ENCODE peak calls at places on chromosomes 4 and X, in six cellular contexts. G is CD4-positive, alpha-beta T cell; N is gastrocnemius medialis; B is AG04450; D is transverse colon; E is substantia nigra. Q is an unnamed sample.

GRCh38 chr4:127698789-127699200 is 31.4 kb upstream of the SLC25A31 start:
- DNase-seq in G (no peak), N (no peak), B (no peak), D (no peak), E (no peak), Q (no peak)

GRCh38 chrX:2628751-2629315 is 62.3 kb upstream of the CD99 start:
- DNase-seq in G (no peak), N (no peak), B (no peak), D (no peak), E (no peak), Q (no peak)

GRCh38 chrX:113059714-113060113 is 219.1 kb upstream of the AMOT start:
- DNase-seq in G (no peak), N (no peak), B (no peak), D (no peak), E (no peak), Q (no peak)

GRCh38 chr4:89256203-89256800 is 51.3 kb downstream of the GPRIN3 start:
- DNase-seq in G (no peak), N (no peak), B (no peak), D (no peak), E (no peak), Q (no peak)

GRCh38 chrX:135421537-135421931 is 210 bp upstream of the SMIM10L2A start:
- DNase-seq in G (peak), N (peak), B (peak), D (peak), E (peak), Q (peak)

GRCh38 chr4:144645621-144646522 is at the start of gene HHIP:
- DNase-seq in G (no peak), N (no peak), B (no peak), D (peak), E (peak), Q (no peak)

GRCh38 chr4:161546902-161547301 is 616.9 kb downstream of the FSTL5 start:
- DNase-seq in G (no peak), N (no peak), B (no peak), D (no peak), E (no peak), Q (no peak)

GRCh38 chrX:100381613-100382012 is 28.5 kb downstream of the PCDH19 start:
- DNase-seq in G (no peak), N (no peak), B (no peak), D (no peak), E (no peak), Q (no peak)

GRCh38 chrX:19839770-19840254 is 47.6 kb downstream of the SH3KBP1 start:
- DNase-seq in G (no peak), N (no peak), B (no peak), D (no peak), E (no peak), Q (no peak)

GRCh38 chr4:54016504-54016903 is 47.9 kb downstream of the CHIC2 start:
- DNase-seq in G (no peak), N (no peak), B (no peak), D (no peak), E (no peak), Q (no peak)

GRCh38 chrX:39816871-39817731 is 280.7 kb downstream of the BCOR start:
- DNase-seq in G (no peak), N (no peak), B (no peak), D (no peak), E (no peak), Q (peak)
- H3K27ac ChIP-seq in G (no peak), N (no peak), B (peak), D (no peak), E (no peak), Q (peak)

DNA sequence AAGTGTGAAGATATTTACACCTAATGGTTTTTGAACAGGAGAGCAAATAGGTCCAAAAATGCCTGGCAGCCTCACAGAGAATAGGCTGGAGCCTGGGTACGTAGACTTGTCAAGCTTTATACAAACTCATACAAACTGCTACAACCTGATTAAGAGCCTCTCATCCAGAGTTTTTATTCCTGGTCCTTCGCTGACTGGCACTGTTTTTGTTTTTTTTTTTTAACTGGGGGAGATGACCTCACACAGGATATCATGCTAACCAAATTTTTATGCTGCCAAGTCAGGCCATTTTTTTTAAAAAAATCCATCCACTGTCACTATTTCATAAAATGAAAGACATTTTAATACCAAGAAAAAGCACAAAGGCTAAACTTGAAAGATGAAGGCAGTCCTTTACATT is 1.9 kb downstream of the FAM114A1 start:
- DNase-seq in G (no peak), N (no peak), B (no peak), D (no peak), E (no peak), Q (no peak)
- H3K27ac ChIP-seq in G (no peak), N (peak), B (peak), D (peak), E (no peak), Q (peak)

DNA sequence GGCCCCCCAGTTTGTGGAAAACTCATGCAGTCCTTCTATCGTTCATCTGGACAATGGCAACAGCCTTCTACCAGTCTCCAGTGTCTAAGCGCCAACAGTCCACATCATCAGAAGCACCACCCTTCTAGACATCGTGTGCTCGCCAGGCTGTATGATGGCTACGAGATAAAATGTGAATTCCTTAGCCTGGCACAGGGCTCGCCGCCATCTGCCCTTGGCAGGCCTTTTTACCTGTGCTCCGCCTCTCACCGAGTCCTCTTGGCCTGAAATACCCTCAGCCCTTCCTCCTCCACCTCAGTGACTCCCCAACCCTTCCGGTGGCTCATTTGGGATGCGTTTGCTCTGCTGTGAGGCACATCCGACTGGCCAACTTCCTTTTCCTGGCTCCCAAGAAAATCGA is 15.9 kb upstream of the STS start:
- DNase-seq in G (no peak), N (no peak), B (no peak), D (peak), E (no peak), Q (no peak)
- H3K27ac ChIP-seq in G (no peak), N (no peak), B (no peak), D (peak), E (no peak), Q (no peak)

DNA sequence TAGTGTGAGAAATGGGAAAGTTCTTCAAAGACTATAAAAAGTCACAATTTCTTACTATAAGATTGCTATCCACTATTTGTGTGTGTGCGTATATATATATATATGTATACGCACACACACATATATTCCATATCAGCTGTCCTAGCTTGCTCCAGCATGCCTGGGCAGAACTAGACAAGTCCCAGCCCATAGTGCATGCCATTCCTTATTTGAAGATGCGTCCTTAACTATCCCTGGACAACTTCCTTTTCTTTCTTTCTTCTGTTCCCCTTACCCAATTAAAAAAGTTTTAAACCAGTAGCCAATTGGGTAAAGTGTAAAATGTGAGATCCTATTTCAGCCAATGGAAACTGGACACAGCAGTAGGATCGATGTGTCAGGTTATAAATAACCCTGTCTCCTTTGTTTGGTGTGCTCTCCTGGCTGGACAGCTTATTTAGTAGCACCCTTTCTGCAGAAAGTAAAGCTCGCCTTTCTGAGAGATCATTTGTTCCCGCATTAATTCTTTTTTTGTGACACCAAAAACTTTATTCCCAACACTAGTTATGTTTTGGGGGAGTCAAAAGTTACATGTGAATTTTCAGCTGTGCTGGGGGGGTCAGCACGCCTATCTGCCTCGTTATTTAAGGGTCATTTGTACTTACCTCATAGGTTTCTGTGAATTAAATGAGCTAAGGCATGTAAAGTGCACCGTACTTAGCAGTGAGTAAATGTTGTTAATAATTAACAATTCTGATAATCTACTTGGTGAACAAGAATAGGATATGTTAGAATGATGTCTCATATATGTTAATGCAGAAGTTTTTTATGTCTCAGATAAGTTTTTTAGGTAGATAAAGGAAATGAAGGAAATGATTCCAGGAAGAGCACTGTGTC is 40.9 kb downstream of the KDM6A start:
- DNase-seq in G (no peak), N (no peak), B (no peak), D (no peak), E (no peak), Q (no peak)
- H3K27ac ChIP-seq in G (no peak), N (no peak), B (peak), D (no peak), E (no peak), Q (peak)

GRCh38 chr4:118753096-118753495 is 67.9 kb downstream of the METTL14 start:
- DNase-seq in G (no peak), N (no peak), B (no peak), D (no peak), E (no peak), Q (no peak)
- H3K27ac ChIP-seq in G (no peak), N (no peak), B (no peak), D (peak), E (no peak), Q (no peak)

DNA sequence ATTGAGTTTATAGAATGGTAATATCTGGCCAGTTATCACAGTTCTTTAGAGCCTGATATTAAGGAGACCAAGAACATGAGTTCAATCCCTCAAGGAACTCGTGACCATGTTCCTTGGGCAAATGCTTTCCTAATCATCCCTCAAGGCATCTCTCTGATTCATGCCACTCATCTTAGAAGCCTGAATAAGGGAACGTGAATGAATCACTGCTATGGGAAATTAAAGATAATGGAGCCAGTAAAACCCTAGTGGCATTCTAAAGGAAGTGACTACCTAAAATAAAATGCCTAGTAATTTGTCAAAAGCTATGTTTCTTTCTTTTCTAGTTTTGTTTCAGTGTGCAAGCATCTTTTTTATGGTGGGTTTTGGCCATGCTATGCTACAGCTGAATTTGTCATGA is 1161.3 kb downstream of the C4orf33 start:
- DNase-seq in G (no peak), N (no peak), B (no peak), D (no peak), E (no peak), Q (no peak)
- H3K27ac ChIP-seq in G (no peak), N (no peak), B (no peak), D (no peak), E (no peak), Q (no peak)

GRCh38 chr4:98468744-98469143 is 189.7 kb downstream of the TSPAN5 start:
- DNase-seq in G (no peak), N (peak), B (no peak), D (no peak), E (peak), Q (no peak)
- H3K27ac ChIP-seq in G (no peak), N (no peak), B (peak), D (no peak), E (peak), Q (no peak)

DNA sequence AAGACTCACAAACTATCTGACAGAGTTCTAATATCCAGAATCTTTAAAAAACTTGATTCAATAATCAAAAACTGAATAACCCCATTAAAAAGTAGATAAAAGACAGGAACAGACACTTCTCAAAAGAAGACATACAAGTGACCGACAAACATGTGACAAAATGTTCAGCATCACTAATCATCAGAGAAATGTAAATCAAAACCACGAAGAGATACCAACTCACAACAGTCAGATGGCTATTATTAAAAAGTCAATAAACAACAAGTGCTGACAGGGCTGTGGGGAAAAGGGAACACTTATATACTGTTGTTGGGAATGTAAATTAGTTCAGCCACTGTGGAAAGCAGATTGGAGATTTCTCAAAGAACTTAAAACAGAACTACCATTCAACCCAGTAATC is 138.1 kb upstream of the RASGEF1B start:
- DNase-seq in G (no peak), N (no peak), B (no peak), D (no peak), E (no peak), Q (no peak)
- H3K27ac ChIP-seq in G (no peak), N (no peak), B (no peak), D (no peak), E (no peak), Q (no peak)

Q was measured in right lobe of liver.